ENCODE peak calls at places on chromosomes 6 and 20, in eight cellular contexts. D is GM13976, X is lung microvascular endothelial cell, C is aorta, Z is kidney tubule cell, O is HFFc6, I is stomach, L is left cardiac atrium. S is an unnamed sample.

GRCh38 chr20:46752639-46753235 is 43.3 kb downstream of the SLC2A10 start:
- DNase-seq in L (peak), X (peak), D (peak), I (peak), C (peak), Z (peak), O (peak), S (peak)

GRCh38 chr6:49550413-49551125 is at the start of gene C6orf141:
- DNase-seq in L (peak), C (no peak), X (peak), D (peak), I (peak), O (no peak), Z (peak), S (peak)

GRCh38 chr6:2414885-2415523 is 169.6 kb upstream of the GMDS start:
- DNase-seq in I (no peak), O (no peak), C (no peak), X (no peak), Z (no peak), L (no peak), D (no peak), S (no peak)

GRCh38 chr6:33128318-33128717 is 52.5 kb downstream of the HLA-DPB1 start:
- DNase-seq in L (no peak), Z (no peak), C (no peak), D (peak), X (no peak), O (no peak), I (no peak), S (no peak)

GRCh38 chr6:154457881-154458284 is 52.6 kb downstream of the CNKSR3 start:
- DNase-seq in X (no peak), O (no peak), L (no peak), C (no peak), I (peak), Z (peak), D (no peak), S (no peak)

GRCh38 chr6:144149894-144150672 is at the start of gene STX11:
- DNase-seq in I (peak), O (peak), L (peak), X (peak), D (peak), C (peak), Z (peak), S (peak)

GRCh38 chr20:52083627-52084232 is 107.8 kb downstream of the ZFP64 start:
- DNase-seq in C (peak), L (peak), X (peak), O (peak), Z (peak), D (peak), I (peak), S (peak)

GRCh38 chr20:62320581-62321354 is 18.0 kb downstream of the ADRM1 start:
- DNase-seq in I (no peak), C (no peak), O (no peak), L (no peak), D (no peak), Z (peak), X (no peak), S (no peak)

GRCh38 chr6:119197271-119197670 is 118.8 kb upstream of the FAM184A start:
- DNase-seq in Z (no peak), I (no peak), X (peak), O (no peak), L (no peak), D (no peak), C (no peak), S (peak)

GRCh38 chr6:14759976-14760672 is 485.7 kb upstream of the JARID2 start:
- DNase-seq in Z (no peak), L (no peak), O (no peak), X (no peak), I (no peak), C (no peak), D (peak), S (no peak)

GRCh38 chr6:147911686-147912085 is 403.2 kb downstream of the SAMD5 start:
- DNase-seq in O (no peak), L (no peak), Z (no peak), I (no peak), X (no peak), D (no peak), C (no peak), S (no peak)

GRCh38 chr6:4369616-4370015 is 234.2 kb upstream of the ECI2 start:
- DNase-seq in X (peak), D (no peak), I (no peak), Z (peak), C (no peak), L (no peak), O (peak), S (peak)

GRCh38 chr6:7975764-7976146 is 65.2 kb upstream of the TXNDC5 start:
- DNase-seq in C (no peak), Z (no peak), I (peak), O (no peak), X (peak), D (no peak), L (peak), S (no peak)

GRCh38 chr6:23690650-23691049 is 435.4 kb upstream of the NRSN1 start:
- DNase-seq in I (no peak), C (no peak), L (no peak), Z (no peak), O (no peak), X (no peak), D (no peak), S (no peak)

GRCh38 chr6:111437573-111437972 is 45.4 kb downstream of the REV3L start:
- DNase-seq in O (no peak), L (no peak), I (no peak), C (no peak), D (no peak), X (no peak), Z (no peak), S (no peak)

GRCh38 chr6:158205220-158205944 is 37.2 kb downstream of the GTF2H5 start:
- DNase-seq in O (no peak), I (peak), X (peak), Z (peak), L (no peak), C (no peak), D (no peak), S (no peak)

GRCh38 chr6:117280922-117281321 is 15.6 kb downstream of the VGLL2 start:
- DNase-seq in D (no peak), O (no peak), C (no peak), L (no peak), Z (no peak), X (peak), I (no peak), S (no peak)

GRCh38 chr20:21607971-21608735 is 94.3 kb upstream of the NKX2-2 start:
- DNase-seq in O (no peak), X (no peak), D (no peak), Z (no peak), L (peak), C (no peak), I (no peak), S (no peak)

GRCh38 chr6:170173416-170173990 is 117.4 kb downstream of the DLL1 start:
- DNase-seq in Z (no peak), C (peak), O (no peak), L (no peak), D (no peak), I (no peak), X (no peak), S (no peak)

GRCh38 chr6:56292505-56293181 is 45.3 kb upstream of the COL21A1 start:
- DNase-seq in Z (peak), I (no peak), D (peak), L (no peak), X (peak), C (no peak), O (peak), S (peak)

GRCh38 chr20:47253860-47254259 is 102.6 kb downstream of the ZMYND8 start:
- DNase-seq in L (no peak), D (no peak), C (no peak), Z (no peak), X (no peak), I (no peak), O (no peak), S (no peak)

S was measured in HT1080.